ENCODE peak calls at places on chromosomes 7 and 10, in five cellular contexts. N is GM12865, S is Panc1, V is adrenal gland, Y is HCT116. J is an unnamed sample.

GRCh38 chr10:80289451-80290287 is at the start of gene MAT1A:
- DNase-seq in N (no peak), S (no peak), V (peak), Y (peak), J (no peak)

GRCh38 chr7:64630496-64630895 is 35.4 kb upstream of the ZNF107 start:
- DNase-seq in N (no peak), S (no peak), V (no peak), Y (peak), J (no peak)

GRCh38 chr7:139681463-139681755 is 96.4 kb downstream of the HIPK2 start:
- DNase-seq in N (peak), S (no peak), V (no peak), Y (peak), J (no peak)

GRCh38 chr7:137404918-137405317 is 61.4 kb upstream of the PTN start:
- DNase-seq in N (no peak), S (no peak), V (no peak), Y (no peak), J (no peak)

GRCh38 chr10:33334839-33335549 is 527 bp upstream of the NRP1 start:
- DNase-seq in N (peak), S (no peak), V (peak), Y (peak), J (peak)

GRCh38 chr10:52631648-52632047 is 140.9 kb downstream of the MBL2 start:
- DNase-seq in N (no peak), S (no peak), V (no peak), Y (no peak), J (no peak)

GRCh38 chr7:17554341-17555015 is 256.0 kb downstream of the AHR start:
- DNase-seq in N (no peak), S (no peak), V (no peak), Y (no peak), J (no peak)

GRCh38 chr7:156819733-156820295 is 73.2 kb downstream of the LMBR1 start:
- DNase-seq in N (no peak), S (no peak), V (no peak), Y (no peak), J (no peak)

GRCh38 chr7:91212592-91212991 is 51.6 kb upstream of the FZD1 start:
- DNase-seq in N (no peak), S (no peak), V (no peak), Y (no peak), J (no peak)

GRCh38 chr7:129218514-129219036 is 6.3 kb upstream of the AHCYL2 start:
- DNase-seq in N (peak), S (peak), V (peak), Y (peak), J (peak)

GRCh38 chr10:63630928-63631685 is 109.9 kb downstream of the REEP3 start:
- DNase-seq in N (no peak), S (no peak), V (no peak), Y (no peak), J (no peak)

GRCh38 chr7:82244947-82245346 is 198.6 kb downstream of the CACNA2D1 start:
- DNase-seq in N (no peak), S (no peak), V (no peak), Y (no peak), J (no peak)

GRCh38 chr7:6705959-6706665 is 635 bp downstream of the ZNF12 start:
- DNase-seq in N (peak), S (no peak), V (peak), Y (no peak), J (peak)

GRCh38 chr10:15262036-15262713 is 93.7 kb upstream of the NMT2 start:
- DNase-seq in N (peak), S (no peak), V (no peak), Y (no peak), J (peak)

GRCh38 chr7:43314379-43315158 is 202.1 kb downstream of the HECW1 start:
- DNase-seq in N (peak), S (no peak), V (no peak), Y (no peak), J (no peak)

GRCh38 chr7:105932835-105933477 is 30.1 kb upstream of the CDHR3 start:
- DNase-seq in N (no peak), S (no peak), V (no peak), Y (no peak), J (no peak)

GRCh38 chr10:77586719-77587423 is 50.7 kb downstream of the KCNMA1 start:
- DNase-seq in N (no peak), S (no peak), V (no peak), Y (no peak), J (no peak)

GRCh38 chr7:35255909-35256876 is 2.3 kb upstream of the TBX20 start:
- DNase-seq in N (no peak), S (no peak), V (no peak), Y (no peak), J (no peak)

GRCh38 chr10:124174673-124175645 is 81.6 kb upstream of the CHST15 start:
- DNase-seq in N (no peak), S (no peak), V (no peak), Y (no peak), J (no peak)

GRCh38 chr7:80066646-80067045 is 68.0 kb upstream of the GNAI1 start:
- DNase-seq in N (no peak), S (no peak), V (no peak), Y (no peak), J (no peak)

GRCh38 chr10:71771821-71772617 is 1.3 kb downstream of the VSIR start:
- DNase-seq in N (no peak), S (no peak), V (peak), Y (peak), J (peak)

GRCh38 chr10:73386583-73386982 is 27.3 kb downstream of the ANXA7 start:
- DNase-seq in N (no peak), S (no peak), V (no peak), Y (no peak), J (no peak)

GRCh38 chr7:135441791-135442190 is 68.1 kb downstream of the CNOT4 start:
- DNase-seq in N (no peak), S (peak), V (peak), Y (peak), J (no peak)

GRCh38 chr7:106583133-106583532 is 77.8 kb downstream of the CCDC71L start:
- DNase-seq in N (no peak), S (no peak), V (no peak), Y (no peak), J (no peak)

GRCh38 chr7:124550036-124550435 is 215.6 kb downstream of the GPR37 start:
- DNase-seq in N (no peak), S (no peak), V (no peak), Y (no peak), J (no peak)

GRCh38 chr7:112080441-112080840 is 125.8 kb downstream of the DOCK4 start:
- DNase-seq in N (peak), S (peak), V (peak), Y (no peak), J (no peak)

GRCh38 chr10:7045891-7046599 is 364.8 kb downstream of the SFMBT2 start:
- DNase-seq in N (peak), S (no peak), V (no peak), Y (no peak), J (no peak)

GRCh38 chr7:39125849-39126248 is 148.1 kb downstream of the POU6F2 start:
- DNase-seq in N (no peak), S (no peak), V (no peak), Y (no peak), J (no peak)

GRCh38 chr7:23214423-23214822 is 32.2 kb upstream of the GPNMB start:
- DNase-seq in N (no peak), S (no peak), V (no peak), Y (no peak), J (no peak)

GRCh38 chr10:132847416-132847777 is 61.5 kb upstream of the NKX6-2 start:
- DNase-seq in N (no peak), S (no peak), V (no peak), Y (no peak), J (no peak)

GRCh38 chr10:95437669-95438068 is 123.5 kb downstream of the SORBS1 start:
- DNase-seq in N (no peak), S (no peak), V (no peak), Y (no peak), J (no peak)

GRCh38 chr7:18553585-18554055 is 58.1 kb downstream of the HDAC9 start:
- DNase-seq in N (no peak), S (no peak), V (no peak), Y (no peak), J (no peak)

GRCh38 chr7:155586843-155587440 is 40.6 kb upstream of the CNPY1 start:
- DNase-seq in N (no peak), S (no peak), V (no peak), Y (no peak), J (no peak)

GRCh38 chr10:133442967-133443924 is 10.5 kb upstream of the SCART1 start:
- DNase-seq in N (no peak), S (no peak), V (no peak), Y (no peak), J (no peak)

DNA sequence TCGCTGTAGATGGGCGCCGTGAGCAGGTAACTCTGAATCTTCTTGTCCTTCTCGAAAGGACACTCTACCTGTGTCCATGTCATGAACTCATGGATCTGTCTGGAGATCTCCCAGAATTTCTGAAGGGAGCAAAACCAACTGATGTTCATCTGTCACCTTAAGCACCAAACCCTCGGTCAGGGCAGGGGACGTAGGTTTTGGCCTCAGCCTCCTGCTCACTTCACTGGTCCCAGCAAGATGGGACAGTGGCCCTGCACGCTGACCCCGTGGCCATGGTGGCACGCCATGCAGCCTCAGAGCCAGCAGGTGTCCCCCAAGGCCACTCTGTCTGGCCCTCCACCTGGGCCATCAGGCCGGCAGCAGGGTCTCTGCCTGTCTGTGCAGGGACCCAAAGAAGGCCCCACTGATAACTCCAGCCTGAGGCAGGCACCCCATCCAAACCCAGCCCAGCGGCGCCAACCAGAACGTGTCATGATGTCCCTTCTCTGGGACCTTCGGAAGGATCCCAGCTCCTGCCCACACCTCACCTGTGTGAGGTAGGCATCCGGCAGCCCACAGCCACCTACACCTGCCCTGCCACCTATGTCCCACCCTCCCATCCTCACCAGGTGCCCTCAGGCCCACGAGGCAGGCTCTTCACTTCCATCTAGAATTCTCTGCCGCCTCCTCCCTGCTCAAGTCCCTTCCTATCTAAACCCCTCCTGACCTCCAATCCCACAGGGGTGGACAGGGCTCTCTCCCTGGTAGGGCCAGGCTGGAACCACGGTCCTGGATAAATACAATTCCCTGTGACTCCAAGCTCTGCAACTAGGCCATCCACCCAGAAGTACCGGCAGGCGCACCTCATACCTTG is 59.0 kb downstream of the CSGALNACT2 start:
- DNase-seq in N (no peak), S (no peak), V (no peak), Y (no peak), J (no peak)
- TF ChIP-seq CTCF in N (no peak), S (no peak), V (no peak), Y (no peak), J (no peak)

DNA sequence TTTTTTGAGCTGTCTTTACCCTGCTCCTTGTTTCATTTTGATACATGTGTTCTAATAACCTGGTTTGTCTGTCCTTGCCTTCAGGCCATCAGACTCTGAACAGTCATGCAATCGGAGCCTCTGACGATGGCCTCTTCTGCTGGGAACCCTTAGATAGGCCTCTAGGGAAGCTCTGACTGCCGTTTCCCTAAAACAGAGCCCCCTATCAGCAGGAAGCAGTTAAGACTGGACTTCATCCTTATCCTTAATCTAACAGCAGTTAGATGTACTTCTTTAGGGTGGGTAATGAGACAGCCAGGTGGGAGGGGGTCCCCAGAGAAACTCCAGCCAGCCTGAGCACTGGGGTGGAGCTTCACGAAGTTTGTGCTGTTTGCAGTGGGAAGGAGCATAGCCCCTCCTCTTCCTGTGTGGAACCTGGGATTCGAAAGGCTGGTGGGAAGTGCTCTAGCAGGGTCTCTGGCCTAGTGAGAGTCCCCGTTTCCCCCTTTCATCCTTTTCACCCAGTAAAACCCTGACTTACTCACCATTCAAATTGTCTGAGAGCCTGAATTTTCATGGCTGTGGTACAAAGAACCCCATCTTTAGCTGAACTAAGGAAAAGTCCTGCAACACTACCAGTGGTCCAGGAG is 28.4 kb upstream of the SORCS3 start:
- DNase-seq in N (no peak), S (no peak), V (no peak), Y (no peak), J (no peak)
- TF ChIP-seq CTCF in N (no peak), S (peak), V (no peak), Y (no peak), J (no peak)

DNA sequence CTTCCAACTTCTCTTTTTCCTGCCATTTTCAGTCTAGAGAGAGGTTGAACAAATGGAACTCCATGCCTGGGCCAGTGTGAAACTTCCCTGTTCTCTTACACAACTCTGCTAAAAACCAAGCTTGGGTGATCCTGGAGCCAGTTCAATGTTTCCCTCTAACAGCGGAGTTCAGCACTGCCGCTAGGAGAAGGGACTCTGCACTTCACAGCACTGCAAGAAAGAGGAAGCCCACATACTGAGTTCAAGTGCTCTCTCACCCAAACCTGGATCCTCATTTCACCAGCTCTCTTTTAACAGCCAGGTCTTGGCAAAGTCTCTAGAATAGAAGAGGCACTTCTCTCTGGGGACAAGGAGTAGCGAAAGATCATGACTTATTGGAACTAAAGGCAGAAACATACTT is 18.8 kb downstream of the FOXI2 start:
- DNase-seq in N (no peak), S (no peak), V (no peak), Y (no peak), J (no peak)
- TF ChIP-seq CTCF in N (no peak), S (no peak), V (no peak), Y (no peak), J (no peak)

DNA sequence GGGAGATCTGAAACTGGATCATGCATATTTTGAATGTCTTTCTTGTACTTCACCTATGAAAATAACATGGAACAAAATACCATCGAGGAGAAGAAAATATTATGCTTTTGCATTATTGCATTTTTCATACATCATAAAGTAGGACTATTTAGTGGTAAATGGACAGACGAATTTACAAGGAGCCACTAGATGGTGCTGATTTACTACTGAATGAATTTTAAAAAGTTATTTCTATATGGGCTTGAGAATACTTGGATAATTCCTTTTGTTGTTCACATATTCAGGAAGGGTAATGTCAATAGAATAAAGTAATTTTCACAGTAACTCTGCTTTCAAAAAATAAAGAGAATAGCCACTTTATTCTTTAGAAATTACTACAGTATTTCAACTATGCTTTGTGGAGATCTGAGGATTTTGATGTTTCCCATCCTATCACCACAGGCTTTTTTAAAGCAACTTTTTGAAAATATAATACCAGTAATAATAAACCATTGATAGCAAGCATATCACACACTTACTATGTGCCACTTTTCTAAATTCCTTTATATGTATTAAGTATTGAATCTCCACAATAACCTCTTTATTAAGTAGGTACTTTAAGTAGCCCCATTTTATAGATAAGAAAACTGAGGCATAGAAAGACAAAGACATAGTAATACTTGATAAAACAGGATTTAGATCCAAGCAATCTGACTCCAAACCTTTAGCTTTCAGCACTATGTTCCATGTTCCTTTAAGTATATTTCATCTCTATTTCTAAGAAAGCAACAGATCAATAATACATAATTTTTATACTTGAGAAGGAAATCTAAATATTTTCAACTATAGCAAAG is 38.6 kb downstream of the NEBL start:
- DNase-seq in N (peak), S (peak), V (no peak), Y (peak), J (no peak)
- TF ChIP-seq CTCF in N (peak), S (peak), V (peak), Y (peak), J (no peak)

GRCh38 chr7:74253975-74254857 is at the start of gene RFC2:
- DNase-seq in N (peak), S (peak), V (peak), Y (peak), J (peak)
- TF ChIP-seq CTCF in N (no peak), S (no peak), V (peak), Y (no peak), J (no peak)

GRCh38 chr7:2660359-2661095 is 27.5 kb upstream of the AMZ1 start:
- DNase-seq in N (no peak), S (no peak), V (no peak), Y (no peak), J (no peak)
- TF ChIP-seq CTCF in N (no peak), S (peak), V (no peak), Y (no peak), J (peak)